ENCODE peak calls at places on chromosomes 2 and 18, in ten cellular contexts. C is dorsolateral prefrontal cortex; L is RCC 7860; R is HL-60; A is effector memory CD8-positive, alpha-beta T cell; S is NCI-H510A; J is NCI-H748 treated with DMSO at 0.1 percent for 48 hours; H is HEK293T; W is tibial nerve; I is nephron progenitor cell. P is an unnamed sample.

GRCh38 chr2:155062250-155062985 is 363.9 kb downstream of the KCNJ3 start:
- DNase-seq in C (no peak), L (no peak), R (no peak), A (no peak), S (no peak), J (no peak), H (no peak), W (no peak), I (no peak), P (no peak)

GRCh38 chr2:120402508-120402907 is 56.6 kb downstream of the INHBB start:
- DNase-seq in C (peak; percentile 11), L (no peak), R (no peak), A (no peak), S (no peak), J (no peak), H (no peak), W (no peak), I (no peak), P (no peak)

GRCh38 chr18:26863921-26864497 is 1.5 kb downstream of the AQP4 start:
- DNase-seq in C (no peak), L (no peak), R (no peak), A (no peak), S (no peak), J (no peak), H (no peak), W (no peak), I (no peak), P (no peak)

GRCh38 chr2:182941939-182942338 is 75.5 kb upstream of the FRZB start:
- DNase-seq in C (no peak), L (no peak), R (no peak), A (no peak), S (no peak), J (no peak), H (no peak), W (no peak), I (no peak), P (no peak)

GRCh38 chr2:111705711-111706323 is 178.2 kb downstream of the ANAPC1 start:
- DNase-seq in C (no peak), L (peak; percentile 98), R (peak; percentile 81), A (no peak), S (peak; percentile 62), J (peak; percentile 43), H (no peak), W (no peak), I (no peak), P (peak; percentile 71)

GRCh38 chr2:239236043-239236807 is 164.6 kb downstream of the HDAC4 start:
- DNase-seq in C (no peak), L (no peak), R (peak; percentile 75), A (no peak), S (no peak), J (no peak), H (no peak), W (no peak), I (no peak), P (no peak)

GRCh38 chr2:83370419-83370762 is 1088.7 kb downstream of the SUCLG1 start:
- DNase-seq in C (no peak), L (no peak), R (no peak), A (no peak), S (no peak), J (no peak), H (no peak), W (no peak), I (no peak), P (no peak)

GRCh38 chr2:52383541-52383940 is 1351.6 kb upstream of the NRXN1 start:
- DNase-seq in C (no peak), L (no peak), R (no peak), A (no peak), S (no peak), J (no peak), H (no peak), W (no peak), I (no peak), P (no peak)

GRCh38 chr2:199606193-199606780 is 148.5 kb upstream of the SATB2 start:
- DNase-seq in C (no peak), L (no peak), R (no peak), A (no peak), S (no peak), J (no peak), H (peak; percentile 16), W (no peak), I (no peak), P (no peak)

GRCh38 chr2:176122633-176123482 is at the start of gene HOXD9:
- DNase-seq in C (no peak), L (no peak), R (no peak), A (no peak), S (peak; percentile 49), J (no peak), H (no peak), W (peak; percentile 65), I (peak; percentile 76), P (no peak)

GRCh38 chr2:113253453-113253852 is 25.3 kb downstream of the PAX8 start:
- DNase-seq in C (no peak), L (no peak), R (no peak), A (no peak), S (no peak), J (no peak), H (no peak), W (no peak), I (no peak), P (no peak)

GRCh38 chr2:242027676-242028450 is 158.3 kb downstream of the RTP5 start:
- DNase-seq in C (no peak), L (no peak), R (no peak), A (no peak), S (no peak), J (no peak), H (no peak), W (no peak), I (no peak), P (no peak)

GRCh38 chr2:65501836-65502235 is 69.4 kb upstream of the SPRED2 start:
- DNase-seq in C (no peak), L (no peak), R (no peak), A (no peak), S (no peak), J (no peak), H (no peak), W (no peak), I (no peak), P (no peak)

GRCh38 chr2:69603146-69603743 is 40.3 kb downstream of the AAK1 start:
- DNase-seq in C (no peak), L (no peak), R (no peak), A (no peak), S (no peak), J (no peak), H (no peak), W (no peak), I (no peak), P (no peak)

GRCh38 chr18:31977270-31977872 is 34.4 kb upstream of the TRAPPC8 start:
- DNase-seq in C (no peak), L (no peak), R (peak; percentile 59), A (peak; percentile 33), S (no peak), J (peak; percentile 20), H (peak; percentile 66), W (no peak), I (peak; percentile 44), P (no peak)

GRCh38 chr2:137964066-137964858 is at the start of gene HNMT:
- DNase-seq in C (peak; percentile 57), L (no peak), R (no peak), A (no peak), S (no peak), J (peak; percentile 25), H (no peak), W (peak; percentile 34), I (peak; percentile 36), P (peak; percentile 46)

GRCh38 chr2:219446101-219446504 is 11.5 kb downstream of the SPEG start:
- DNase-seq in C (no peak), L (no peak), R (peak; percentile 13), A (no peak), S (no peak), J (peak; percentile 2), H (no peak), W (no peak), I (no peak), P (peak; percentile 79)

GRCh38 chr18:46402396-46402795 is 254.6 kb downstream of the LOXHD1 start:
- DNase-seq in C (no peak), L (no peak), R (no peak), A (no peak), S (no peak), J (no peak), H (no peak), W (no peak), I (no peak), P (no peak)

GRCh38 chr2:220075835-220076234 is 448.4 kb downstream of the SLC4A3 start:
- DNase-seq in C (no peak), L (no peak), R (no peak), A (no peak), S (no peak), J (no peak), H (no peak), W (no peak), I (no peak), P (no peak)

GRCh38 chr2:28274911-28275685 is 117.6 kb upstream of the FOSL2 start:
- DNase-seq in C (no peak), L (peak; percentile 100), R (peak; percentile 48), A (no peak), S (peak; percentile 21), J (no peak), H (no peak), W (peak; percentile 14), I (no peak), P (no peak)

GRCh38 chr18:12242658-12243260 is 11.4 kb upstream of the CIDEA start:
- DNase-seq in C (no peak), L (no peak), R (no peak), A (no peak), S (no peak), J (no peak), H (no peak), W (no peak), I (no peak), P (no peak)

GRCh38 chr18:73893879-73894278 is 253.8 kb downstream of the FBXO15 start:
- DNase-seq in C (no peak), L (no peak), R (no peak), A (no peak), S (no peak), J (no peak), H (no peak), W (no peak), I (no peak), P (no peak)

GRCh38 chr2:85695121-85695520 is 963 bp downstream of the GNLY start:
- DNase-seq in C (no peak), L (no peak), R (no peak), A (no peak), S (no peak), J (no peak), H (no peak), W (no peak), I (no peak), P (no peak)

GRCh38 chr2:71829008-71829407 is 318.7 kb downstream of the CYP26B1 start:
- DNase-seq in C (no peak), L (no peak), R (no peak), A (no peak), S (no peak), J (no peak), H (no peak), W (no peak), I (no peak), P (no peak)

GRCh38 chr18:43720036-43720435 is 442.7 kb upstream of the SYT4 start:
- DNase-seq in C (no peak), L (no peak), R (no peak), A (no peak), S (no peak), J (no peak), H (no peak), W (no peak), I (no peak), P (no peak)

GRCh38 chr2:11871421-11871820 is 125.0 kb downstream of the LPIN1 start:
- DNase-seq in C (no peak), L (no peak), R (no peak), A (no peak), S (no peak), J (no peak), H (no peak), W (no peak), I (no peak), P (no peak)

GRCh38 chr2:234292205-234292954 is 204.5 kb downstream of the ARL4C start:
- DNase-seq in C (no peak), L (peak; percentile 97), R (peak; percentile 59), A (peak; percentile 73), S (no peak), J (no peak), H (no peak), W (no peak), I (no peak), P (peak; percentile 25)

GRCh38 chr2:124959582-124959981 is 934.5 kb downstream of the CNTNAP5 start:
- DNase-seq in C (no peak), L (no peak), R (no peak), A (no peak), S (no peak), J (no peak), H (no peak), W (peak; percentile 26), I (no peak), P (no peak)